ENCODE peak calls at places on chromosome 16, in seven cellular contexts. B is GM12865; G is choroid plexus epithelial cell; F is CD8-positive, alpha-beta T cell; Q is brain microvascular endothelial cell; N is ascending aorta; E is HL-60. I is an unnamed sample.

GRCh38 chr16:88999457-89000206 is 22.6 kb upstream of the CBFA2T3 start:
- DNase-seq in B (no peak), G (no peak), F (peak), Q (no peak), N (no peak), E (no peak), I (no peak)

GRCh38 chr16:1528921-1529537 is 4.4 kb upstream of the TMEM204 start:
- DNase-seq in B (no peak), G (no peak), F (no peak), Q (no peak), N (no peak), E (no peak), I (no peak)

GRCh38 chr16:70553175-70553574 is 29.6 kb downstream of the SF3B3 start:
- DNase-seq in B (no peak), G (peak), F (no peak), Q (peak), N (no peak), E (no peak), I (no peak)

GRCh38 chr16:87541004-87541881 is 48.4 kb upstream of the ZCCHC14 start:
- DNase-seq in B (no peak), G (peak), F (no peak), Q (peak), N (peak), E (no peak), I (no peak)

GRCh38 chr16:2003827-2004641 is 5.6 kb downstream of the ZNF598 start:
- DNase-seq in B (peak), G (peak), F (peak), Q (peak), N (peak), E (peak), I (peak)

GRCh38 chr16:52873997-52874500 is 178.6 kb downstream of the CHD9NB start:
- DNase-seq in B (no peak), G (no peak), F (no peak), Q (no peak), N (no peak), E (no peak), I (no peak)

GRCh38 chr16:89956511-89957213 is 8.1 kb downstream of the DEF8 start:
- DNase-seq in B (no peak), G (no peak), F (no peak), Q (no peak), N (no peak), E (peak), I (no peak)

GRCh38 chr16:48236286-48236685 is 7.8 kb upstream of the LONP2 start:
- DNase-seq in B (no peak), G (no peak), F (no peak), Q (no peak), N (no peak), E (no peak), I (no peak)

GRCh38 chr16:24151482-24151939 is 104.6 kb upstream of the CACNG3 start:
- DNase-seq in B (no peak), G (no peak), F (no peak), Q (no peak), N (no peak), E (no peak), I (no peak)

GRCh38 chr16:23640669-23640958 is 496 bp downstream of the PALB2 start:
- DNase-seq in B (peak), G (peak), F (no peak), Q (no peak), N (no peak), E (peak), I (no peak)

GRCh38 chr16:4968879-4969278 is 10.7 kb downstream of the SEC14L5 start:
- DNase-seq in B (no peak), G (no peak), F (no peak), Q (no peak), N (no peak), E (no peak), I (no peak)

GRCh38 chr16:1579214-1579613 is 32.7 kb downstream of the IFT140 start:
- DNase-seq in B (no peak), G (no peak), F (no peak), Q (no peak), N (no peak), E (peak), I (no peak)

GRCh38 chr16:87765473-87765775 is 362 bp downstream of the KLHDC4 start:
- DNase-seq in B (peak), G (no peak), F (peak), Q (no peak), N (no peak), E (peak), I (no peak)

GRCh38 chr16:56029026-56029425 is 153.9 kb upstream of the CES5A start:
- DNase-seq in B (no peak), G (no peak), F (no peak), Q (no peak), N (no peak), E (no peak), I (no peak)

GRCh38 chr16:69438465-69438864 is 14.0 kb downstream of the CYB5B start:
- DNase-seq in B (peak), G (no peak), F (no peak), Q (no peak), N (no peak), E (no peak), I (no peak)

GRCh38 chr16:69448470-69449193 is 24.2 kb downstream of the CYB5B start:
- DNase-seq in B (no peak), G (peak), F (no peak), Q (no peak), N (no peak), E (no peak), I (peak)

GRCh38 chr16:69440236-69440635 is 15.8 kb downstream of the CYB5B start:
- DNase-seq in B (no peak), G (peak), F (no peak), Q (no peak), N (no peak), E (no peak), I (no peak)

GRCh38 chr16:69444873-69445517 is 20.6 kb downstream of the CYB5B start:
- DNase-seq in B (no peak), G (peak), F (no peak), Q (no peak), N (no peak), E (no peak), I (no peak)

GRCh38 chr16:69443809-69444611 is 19.6 kb downstream of the CYB5B start:
- DNase-seq in B (no peak), G (peak), F (peak), Q (peak), N (no peak), E (no peak), I (no peak)
- H3K4me3 ChIP-seq in B (peak), G (no peak), F (peak), Q (no peak), N (peak), E (no peak), I (no peak)

DNA sequence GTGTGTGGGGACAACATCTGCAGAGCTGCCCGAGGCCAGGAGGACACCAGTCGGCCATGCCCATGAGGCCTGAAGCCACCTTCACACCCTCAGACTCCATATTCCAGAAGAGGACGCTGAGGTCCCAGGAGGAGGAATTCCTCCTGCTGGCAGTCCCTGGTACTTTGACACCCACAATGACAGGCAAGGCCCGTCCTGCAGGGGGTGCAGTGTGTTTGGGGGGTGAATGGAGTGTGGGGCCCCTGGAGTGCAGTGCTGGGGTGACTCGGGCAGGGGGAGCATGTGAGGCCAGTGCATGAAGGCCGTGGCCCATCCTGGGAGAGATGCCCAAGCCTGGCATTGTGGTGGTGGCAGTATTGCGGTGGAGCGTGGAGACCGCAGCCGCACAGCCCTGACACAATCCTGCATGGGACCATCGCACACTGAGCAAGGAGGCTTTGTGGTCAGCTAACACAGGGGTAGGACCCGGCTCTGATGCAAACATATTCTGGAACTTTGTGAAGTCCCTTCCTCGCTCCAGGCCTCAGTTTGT is 52.2 kb downstream of the ZDHHC7 start:
- DNase-seq in B (no peak), G (no peak), F (no peak), Q (no peak), N (no peak), E (peak), I (no peak)
- TF ChIP-seq CTCF in B (peak), G (peak), F (no peak), Q (peak), N (no peak), E (peak), I (peak)

GRCh38 chr16:30628628-30629342 is 18.6 kb upstream of the ZNF689 start:
- DNase-seq in B (peak), G (peak), F (peak), Q (peak), N (peak), E (peak), I (no peak)
- H3K4me3 ChIP-seq in B (peak), G (peak), F (peak), Q (peak), N (no peak), E (peak), I (no peak)

GRCh38 chr16:3264137-3265036 is 8.0 kb upstream of the MEFV start:
- DNase-seq in B (peak), G (peak), F (peak), Q (peak), N (peak), E (peak), I (peak)
- TF ChIP-seq CTCF in B (peak), G (peak), F (no peak), Q (peak), N (no peak), E (peak), I (peak)

DNA sequence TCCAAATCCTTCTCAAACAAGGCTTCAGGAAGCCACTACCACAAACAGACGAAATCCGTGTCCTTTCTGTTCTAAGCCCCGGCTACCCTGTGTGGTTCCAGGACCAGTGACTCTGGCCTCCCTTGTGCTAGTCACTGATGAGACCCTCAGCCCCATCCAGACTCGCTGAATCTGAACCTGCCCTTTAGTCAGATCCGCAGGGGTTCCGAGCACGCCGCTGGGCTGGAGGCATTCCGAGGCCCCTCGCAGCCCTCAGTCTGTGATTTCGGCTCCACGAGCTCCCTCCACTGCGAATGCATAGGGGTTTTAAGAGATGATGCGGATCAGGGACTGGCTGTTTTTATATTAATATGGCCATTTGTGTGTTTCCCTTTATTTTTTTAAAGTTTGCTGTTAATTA is 292.7 kb downstream of the IRF8 start:
- DNase-seq in B (no peak), G (no peak), F (no peak), Q (no peak), N (no peak), E (no peak), I (no peak)
- H3K4me3 ChIP-seq in B (no peak), G (no peak), F (no peak), Q (no peak), N (no peak), E (no peak), I (no peak)

GRCh38 chr16:86210403-86211193 is 299.7 kb upstream of the FOXF1 start:
- DNase-seq in B (no peak), G (no peak), F (no peak), Q (no peak), N (no peak), E (no peak), I (no peak)
- TF ChIP-seq CTCF in B (no peak), G (no peak), F (no peak), Q (no peak), N (no peak), E (no peak), I (no peak)

GRCh38 chr16:81450783-81451491 is 6.3 kb downstream of the CMIP start:
- DNase-seq in B (no peak), G (no peak), F (no peak), Q (no peak), N (no peak), E (no peak), I (no peak)

GRCh38 chr16:81454044-81454443 is 9.4 kb downstream of the CMIP start:
- DNase-seq in B (no peak), G (no peak), F (no peak), Q (no peak), N (no peak), E (no peak), I (no peak)

GRCh38 chr16:81455006-81455405 is 10.4 kb downstream of the CMIP start:
- DNase-seq in B (no peak), G (no peak), F (no peak), Q (no peak), N (no peak), E (no peak), I (no peak)

GRCh38 chr16:81451753-81452680 is 7.4 kb downstream of the CMIP start:
- DNase-seq in B (no peak), G (no peak), F (peak), Q (no peak), N (peak), E (peak), I (no peak)

GRCh38 chr16:81453091-81453728 is 8.6 kb downstream of the CMIP start:
- DNase-seq in B (no peak), G (no peak), F (no peak), Q (no peak), N (no peak), E (no peak), I (no peak)
- H3K4me3 ChIP-seq in B (no peak), G (no peak), F (no peak), Q (no peak), N (no peak), E (no peak), I (no peak)

GRCh38 chr16:30526823-30527634 is 663 bp upstream of the ZNF768 start:
- DNase-seq in B (peak), G (peak), F (peak), Q (peak), N (peak), E (peak), I (peak)
- TF ChIP-seq CTCF in B (peak), G (peak), F (no peak), Q (peak), N (peak), E (peak), I (peak)

GRCh38 chr16:31430380-31431052 is 2.4 kb upstream of the COX6A2 start:
- DNase-seq in B (no peak), G (no peak), F (no peak), Q (no peak), N (no peak), E (no peak), I (no peak)

GRCh38 chr16:31428638-31429247 is 583 bp upstream of the COX6A2 start:
- DNase-seq in B (no peak), G (no peak), F (no peak), Q (no peak), N (no peak), E (no peak), I (no peak)

GRCh38 chr16:31429314-31429713 is 1.2 kb upstream of the COX6A2 start:
- DNase-seq in B (no peak), G (no peak), F (no peak), Q (no peak), N (no peak), E (no peak), I (no peak)

GRCh38 chr16:31427441-31428276 is 501 bp downstream of the COX6A2 start:
- DNase-seq in B (no peak), G (peak), F (peak), Q (no peak), N (peak), E (no peak), I (no peak)

GRCh38 chr16:31428277-31428597 is at the start of gene COX6A2:
- DNase-seq in B (no peak), G (no peak), F (no peak), Q (no peak), N (no peak), E (no peak), I (no peak)
- H3K4me3 ChIP-seq in B (no peak), G (peak), F (no peak), Q (no peak), N (peak), E (no peak), I (no peak)

GRCh38 chr16:67199011-67199807 is at the start of gene ELMO3:
- DNase-seq in B (no peak), G (no peak), F (no peak), Q (no peak), N (no peak), E (no peak), I (no peak)
- TF ChIP-seq CTCF in B (no peak), G (peak), F (no peak), Q (peak), N (no peak), E (no peak), I (peak)

I was measured in retinal pigment epithelial cell.